ENCODE peak calls at places on chromosome 14, in seven cellular contexts. One of them, this sample, is unnamed.

GRCh38 chr14:68625366-68626090 is 167.3 kb downstream of the ZFP36L1 start:
- DNase-seq in astrocyte: no peak
- DNase-seq in neural progenitor cell: no peak
- DNase-seq in MM.1S: no peak
- DNase-seq in fibroblast of lung: no peak
- DNase-seq in K562: no peak
- DNase-seq in endothelial cell of umbilical vein: no peak
- DNase-seq in this sample: no peak

GRCh38 chr14:50647753-50648152 is 20.4 kb downstream of the SAV1 start:
- DNase-seq in astrocyte: no peak
- DNase-seq in neural progenitor cell: no peak
- DNase-seq in MM.1S: no peak
- DNase-seq in fibroblast of lung: peak
- DNase-seq in K562: no peak
- DNase-seq in endothelial cell of umbilical vein: peak
- DNase-seq in this sample: no peak

GRCh38 chr14:75470238-75470797 is 42.5 kb downstream of the JDP2 start:
- DNase-seq in astrocyte: no peak
- DNase-seq in neural progenitor cell: no peak
- DNase-seq in MM.1S: no peak
- DNase-seq in fibroblast of lung: no peak
- DNase-seq in K562: no peak
- DNase-seq in endothelial cell of umbilical vein: no peak
- DNase-seq in this sample: no peak

GRCh38 chr14:41604793-41605534 is 1.7 kb upstream of the LRFN5 start:
- DNase-seq in astrocyte: peak
- DNase-seq in neural progenitor cell: peak
- DNase-seq in MM.1S: no peak
- DNase-seq in fibroblast of lung: peak
- DNase-seq in K562: no peak
- DNase-seq in endothelial cell of umbilical vein: no peak
- DNase-seq in this sample: no peak

GRCh38 chr14:55146425-55146824 is 17.4 kb downstream of the LGALS3 start:
- DNase-seq in astrocyte: no peak
- DNase-seq in neural progenitor cell: no peak
- DNase-seq in MM.1S: no peak
- DNase-seq in fibroblast of lung: no peak
- DNase-seq in K562: no peak
- DNase-seq in endothelial cell of umbilical vein: no peak
- DNase-seq in this sample: no peak

GRCh38 chr14:52366796-52367315 is 52.7 kb downstream of the PTGER2 start:
- DNase-seq in astrocyte: no peak
- DNase-seq in neural progenitor cell: no peak
- DNase-seq in MM.1S: no peak
- DNase-seq in fibroblast of lung: no peak
- DNase-seq in K562: no peak
- DNase-seq in endothelial cell of umbilical vein: no peak
- DNase-seq in this sample: no peak

GRCh38 chr14:68704736-68705720 is 87.8 kb downstream of the ZFP36L1 start:
- DNase-seq in astrocyte: peak
- DNase-seq in neural progenitor cell: no peak
- DNase-seq in MM.1S: no peak
- DNase-seq in fibroblast of lung: no peak
- DNase-seq in K562: no peak
- DNase-seq in endothelial cell of umbilical vein: no peak
- DNase-seq in this sample: no peak

GRCh38 chr14:22112004-22112403 is 438.4 kb upstream of the OR4E1 start:
- DNase-seq in astrocyte: no peak
- DNase-seq in neural progenitor cell: peak
- DNase-seq in MM.1S: no peak
- DNase-seq in fibroblast of lung: no peak
- DNase-seq in K562: peak
- DNase-seq in endothelial cell of umbilical vein: peak
- DNase-seq in this sample: no peak

GRCh38 chr14:69002069-69002468 is 23.0 kb upstream of the ACTN1 start:
- DNase-seq in astrocyte: no peak
- DNase-seq in neural progenitor cell: peak
- DNase-seq in MM.1S: no peak
- DNase-seq in fibroblast of lung: no peak
- DNase-seq in K562: peak
- DNase-seq in endothelial cell of umbilical vein: no peak
- DNase-seq in this sample: no peak

GRCh38 chr14:55373784-55374725 is 37.6 kb downstream of the ATG14 start:
- DNase-seq in astrocyte: peak
- DNase-seq in neural progenitor cell: no peak
- DNase-seq in MM.1S: no peak
- DNase-seq in fibroblast of lung: no peak
- DNase-seq in K562: no peak
- DNase-seq in endothelial cell of umbilical vein: peak
- DNase-seq in this sample: no peak

GRCh38 chr14:103522649-103523582 is at the start of gene CKB:
- DNase-seq in astrocyte: no peak
- DNase-seq in neural progenitor cell: peak
- DNase-seq in MM.1S: no peak
- DNase-seq in fibroblast of lung: peak
- DNase-seq in K562: peak
- DNase-seq in endothelial cell of umbilical vein: no peak
- DNase-seq in this sample: no peak
- TF ChIP-seq EZH2 in astrocyte: peak
- TF ChIP-seq EZH2 in neural progenitor cell: peak
- TF ChIP-seq EZH2 in MM.1S: no peak
- TF ChIP-seq EZH2 in fibroblast of lung: no peak
- TF ChIP-seq EZH2 in K562: no peak
- TF ChIP-seq EZH2 in endothelial cell of umbilical vein: peak
- TF ChIP-seq EZH2 in this sample: no peak

GRCh38 chr14:101077511-101078074 is 174.1 kb upstream of the RTL1 start:
- DNase-seq in astrocyte: peak
- DNase-seq in neural progenitor cell: peak
- DNase-seq in MM.1S: no peak
- DNase-seq in fibroblast of lung: no peak
- DNase-seq in K562: peak
- DNase-seq in endothelial cell of umbilical vein: peak
- DNase-seq in this sample: no peak
- H3K4me3 ChIP-seq in astrocyte: peak
- H3K4me3 ChIP-seq in neural progenitor cell: peak
- H3K4me3 ChIP-seq in MM.1S: no peak
- H3K4me3 ChIP-seq in fibroblast of lung: no peak
- H3K4me3 ChIP-seq in K562: no peak
- H3K4me3 ChIP-seq in endothelial cell of umbilical vein: no peak
- H3K4me3 ChIP-seq in this sample: peak

GRCh38 chr14:105349992-105350391 is 35.4 kb downstream of the PACS2 start:
- DNase-seq in astrocyte: no peak
- DNase-seq in neural progenitor cell: no peak
- DNase-seq in MM.1S: no peak
- DNase-seq in fibroblast of lung: no peak
- DNase-seq in K562: no peak
- DNase-seq in endothelial cell of umbilical vein: no peak
- DNase-seq in this sample: no peak

GRCh38 chr14:105350450-105351244 is 36.1 kb downstream of the PACS2 start:
- DNase-seq in astrocyte: no peak
- DNase-seq in neural progenitor cell: no peak
- DNase-seq in MM.1S: no peak
- DNase-seq in fibroblast of lung: no peak
- DNase-seq in K562: no peak
- DNase-seq in endothelial cell of umbilical vein: no peak
- DNase-seq in this sample: no peak

GRCh38 chr14:105353163-105353562 is 38.6 kb downstream of the PACS2 start:
- DNase-seq in astrocyte: no peak
- DNase-seq in neural progenitor cell: no peak
- DNase-seq in MM.1S: no peak
- DNase-seq in fibroblast of lung: no peak
- DNase-seq in K562: no peak
- DNase-seq in endothelial cell of umbilical vein: no peak
- DNase-seq in this sample: no peak

GRCh38 chr14:105351410-105351809 is 36.9 kb downstream of the PACS2 start:
- DNase-seq in astrocyte: no peak
- DNase-seq in neural progenitor cell: no peak
- DNase-seq in MM.1S: no peak
- DNase-seq in fibroblast of lung: no peak
- DNase-seq in K562: no peak
- DNase-seq in endothelial cell of umbilical vein: no peak
- DNase-seq in this sample: no peak

GRCh38 chr14:105351920-105352871 is 37.6 kb downstream of the PACS2 start:
- DNase-seq in astrocyte: peak
- DNase-seq in neural progenitor cell: peak
- DNase-seq in MM.1S: peak
- DNase-seq in fibroblast of lung: peak
- DNase-seq in K562: peak
- DNase-seq in endothelial cell of umbilical vein: peak
- DNase-seq in this sample: peak
- H3K27ac ChIP-seq in astrocyte: no peak
- H3K27ac ChIP-seq in neural progenitor cell: no peak
- H3K27ac ChIP-seq in MM.1S: no peak
- H3K27ac ChIP-seq in fibroblast of lung: no peak
- H3K27ac ChIP-seq in K562: no peak
- H3K27ac ChIP-seq in endothelial cell of umbilical vein: no peak
- H3K27ac ChIP-seq in this sample: no peak

GRCh38 chr14:77124345-77125274 is 17.0 kb downstream of the ZDHHC22 start:
- DNase-seq in astrocyte: no peak
- DNase-seq in neural progenitor cell: peak
- DNase-seq in MM.1S: no peak
- DNase-seq in fibroblast of lung: peak
- DNase-seq in K562: peak
- DNase-seq in endothelial cell of umbilical vein: peak
- DNase-seq in this sample: no peak
- TF ChIP-seq EZH2 in astrocyte: no peak
- TF ChIP-seq EZH2 in neural progenitor cell: no peak
- TF ChIP-seq EZH2 in MM.1S: no peak
- TF ChIP-seq EZH2 in fibroblast of lung: peak
- TF ChIP-seq EZH2 in K562: no peak
- TF ChIP-seq EZH2 in endothelial cell of umbilical vein: peak
- TF ChIP-seq EZH2 in this sample: no peak

DNA sequence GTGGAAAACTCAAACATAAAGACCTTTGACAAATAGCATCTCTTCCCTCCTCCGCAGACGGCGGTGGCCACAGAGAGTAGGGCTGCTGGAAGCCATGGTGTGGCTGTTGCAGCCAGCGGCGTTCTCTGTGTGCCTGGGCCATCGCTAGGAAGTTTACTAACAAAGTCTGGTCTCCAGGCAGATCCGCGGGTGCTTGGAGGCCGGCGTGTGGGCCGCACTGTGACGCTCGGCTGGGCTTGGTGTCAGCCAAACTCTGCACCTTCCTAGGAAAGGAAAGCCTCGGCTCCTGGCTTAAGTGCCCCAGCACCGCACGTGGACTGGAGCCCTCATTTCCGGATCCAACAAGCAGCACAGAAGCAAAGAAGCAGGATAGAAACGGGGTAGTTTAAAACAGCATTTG is 65.5 kb downstream of the CCDC88C start:
- DNase-seq in astrocyte: peak
- DNase-seq in neural progenitor cell: peak
- DNase-seq in MM.1S: no peak
- DNase-seq in fibroblast of lung: no peak
- DNase-seq in K562: no peak
- DNase-seq in endothelial cell of umbilical vein: no peak
- DNase-seq in this sample: no peak
- H3K4me3 ChIP-seq in astrocyte: no peak
- H3K4me3 ChIP-seq in neural progenitor cell: no peak
- H3K4me3 ChIP-seq in MM.1S: peak
- H3K4me3 ChIP-seq in fibroblast of lung: no peak
- H3K4me3 ChIP-seq in K562: no peak
- H3K4me3 ChIP-seq in endothelial cell of umbilical vein: no peak
- H3K4me3 ChIP-seq in this sample: no peak

GRCh38 chr14:94109915-94110250 is 653 bp upstream of the IFI27 start:
- DNase-seq in astrocyte: no peak
- DNase-seq in neural progenitor cell: no peak
- DNase-seq in MM.1S: no peak
- DNase-seq in fibroblast of lung: no peak
- DNase-seq in K562: no peak
- DNase-seq in endothelial cell of umbilical vein: no peak
- DNase-seq in this sample: no peak
- H3K27ac ChIP-seq in astrocyte: no peak
- H3K27ac ChIP-seq in neural progenitor cell: no peak
- H3K27ac ChIP-seq in MM.1S: no peak
- H3K27ac ChIP-seq in fibroblast of lung: no peak
- H3K27ac ChIP-seq in K562: no peak
- H3K27ac ChIP-seq in endothelial cell of umbilical vein: no peak
- H3K27ac ChIP-seq in this sample: no peak

GRCh38 chr14:89027097-89027740 is 202.8 kb downstream of the TTC8 start:
- DNase-seq in astrocyte: no peak
- DNase-seq in neural progenitor cell: peak
- DNase-seq in MM.1S: peak
- DNase-seq in fibroblast of lung: peak
- DNase-seq in K562: peak
- DNase-seq in endothelial cell of umbilical vein: peak
- DNase-seq in this sample: no peak
- TF ChIP-seq EZH2 in astrocyte: peak
- TF ChIP-seq EZH2 in neural progenitor cell: peak
- TF ChIP-seq EZH2 in MM.1S: no peak
- TF ChIP-seq EZH2 in fibroblast of lung: no peak
- TF ChIP-seq EZH2 in K562: no peak
- TF ChIP-seq EZH2 in endothelial cell of umbilical vein: no peak
- TF ChIP-seq EZH2 in this sample: no peak

DNA sequence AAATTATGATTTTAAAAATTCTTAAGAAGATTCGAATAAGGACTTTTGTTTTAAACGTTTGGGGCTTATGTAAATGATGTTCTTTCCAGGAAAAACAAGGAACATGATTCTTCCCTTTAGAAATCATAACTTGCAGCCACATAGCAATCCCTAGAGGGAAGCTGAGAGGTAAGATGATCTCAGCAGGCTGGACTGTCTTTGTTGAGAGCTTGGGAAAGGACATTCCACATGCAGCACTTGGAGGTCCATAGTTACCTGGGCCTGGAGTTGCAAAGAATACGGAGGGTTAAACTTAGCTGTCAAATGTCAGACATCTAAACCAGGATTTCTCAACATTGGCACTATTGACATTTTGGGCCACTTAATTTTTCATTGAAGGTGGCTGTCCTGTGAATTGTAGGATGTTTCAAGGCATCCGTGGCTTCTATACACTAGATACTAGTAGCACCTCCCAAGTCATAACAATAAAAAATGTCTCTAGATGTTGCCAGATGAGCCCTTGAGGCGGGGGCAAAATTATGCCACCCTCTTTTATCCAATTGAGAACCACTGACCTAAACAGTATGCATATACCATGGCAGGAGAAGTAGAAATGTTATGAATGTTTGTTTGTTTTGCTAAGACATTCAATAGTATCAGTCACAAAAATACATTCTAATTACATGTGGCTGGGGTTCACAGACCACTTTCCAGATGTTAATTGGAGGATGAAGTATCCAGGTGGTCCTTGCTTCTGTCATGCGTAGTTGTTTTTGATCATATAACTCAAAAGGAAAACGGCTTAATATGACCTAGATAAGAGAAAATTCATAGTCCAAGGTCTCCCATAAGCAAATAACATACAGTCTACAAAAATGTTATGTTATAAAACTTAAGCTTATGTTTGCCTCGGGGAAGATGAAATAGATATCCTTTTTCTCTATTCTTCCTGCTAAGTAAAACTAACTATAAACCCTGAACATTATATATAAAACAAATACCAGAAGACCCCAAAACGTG is 30.5 kb downstream of the TTC6 start:
- DNase-seq in astrocyte: no peak
- DNase-seq in neural progenitor cell: no peak
- DNase-seq in MM.1S: no peak
- DNase-seq in fibroblast of lung: no peak
- DNase-seq in K562: no peak
- DNase-seq in endothelial cell of umbilical vein: no peak
- DNase-seq in this sample: no peak
- H3K4me3 ChIP-seq in astrocyte: no peak
- H3K4me3 ChIP-seq in neural progenitor cell: no peak
- H3K4me3 ChIP-seq in MM.1S: no peak
- H3K4me3 ChIP-seq in fibroblast of lung: no peak
- H3K4me3 ChIP-seq in K562: no peak
- H3K4me3 ChIP-seq in endothelial cell of umbilical vein: no peak
- H3K4me3 ChIP-seq in this sample: no peak

This sample was measured in SK-N-MC.